ENCODE peak calls at places on chromosomes 13 and 19, in eight cellular contexts. I is K562, B is H1, X is SK-N-SH, Q is GM12878, G is HCT116, M is HepG2, K is endothelial cell of umbilical vein. T is an unnamed sample.

GRCh38 chr19:47631681-47632446 is 22.9 kb downstream of the BICRA start:
- DNase-seq in M (no peak), Q (no peak), I (no peak), G (no peak), B (no peak), K (no peak), X (no peak), T (no peak)

GRCh38 chr19:49057636-49058234 is at the start of gene CGB7:
- DNase-seq in Q (no peak), X (peak; percentile 87), I (peak; percentile 53), K (peak; percentile 54), B (no peak), G (no peak), M (peak; percentile 17), T (peak; percentile 91)

GRCh38 chr19:38433268-38433733 is at the start of gene RYR1:
- DNase-seq in M (no peak), K (no peak), Q (no peak), B (no peak), G (peak; percentile 37), X (peak; percentile 90), I (peak; percentile 94), T (peak; percentile 99)

GRCh38 chr13:43838909-43839308 is 40.6 kb downstream of the CCDC122 start:
- DNase-seq in I (peak; percentile 3), M (no peak), Q (no peak), X (no peak), B (no peak), K (no peak), G (no peak), T (no peak)

GRCh38 chr19:13909430-13909829 is 3.4 kb downstream of the CC2D1A start:
- DNase-seq in Q (no peak), I (no peak), K (no peak), X (no peak), G (no peak), M (no peak), B (no peak), T (no peak)

GRCh38 chr19:54523403-54523802 is 20.8 kb downstream of the LAIR2 start:
- DNase-seq in G (no peak), M (no peak), Q (peak; percentile 71), I (no peak), K (peak; percentile 79), B (no peak), X (no peak), T (no peak)

GRCh38 chr13:19836472-19836871 is 27.0 kb downstream of the ZMYM5 start:
- DNase-seq in I (no peak), G (no peak), X (no peak), Q (no peak), K (no peak), M (no peak), B (no peak), T (no peak)

GRCh38 chr13:75050419-75051066 is 431.4 kb downstream of the TBC1D4 start:
- DNase-seq in B (no peak), X (no peak), K (no peak), I (no peak), G (no peak), M (no peak), Q (no peak), T (no peak)

GRCh38 chr13:74250738-74251190 is 116.6 kb upstream of the KLF12 start:
- DNase-seq in M (no peak), X (peak; percentile 45), B (no peak), I (no peak), G (no peak), K (no peak), Q (no peak), T (no peak)

GRCh38 chr13:94115054-94115453 is 364.4 kb downstream of the DCT start:
- DNase-seq in G (no peak), Q (no peak), B (no peak), M (no peak), K (no peak), X (no peak), I (no peak), T (peak; percentile 19)

GRCh38 chr13:87129602-87130300 is 541.4 kb upstream of the SLITRK5 start:
- DNase-seq in Q (no peak), M (no peak), B (no peak), I (no peak), G (no peak), K (no peak), X (no peak), T (no peak)

GRCh38 chr13:21010621-21011020 is 50.8 kb downstream of the LATS2 start:
- DNase-seq in X (no peak), G (no peak), Q (no peak), M (peak; percentile 44), I (peak; percentile 38), B (no peak), K (no peak), T (peak; percentile 49)

GRCh38 chr13:40143559-40143958 is 488.1 kb downstream of the COG6 start:
- DNase-seq in I (no peak), M (no peak), B (no peak), K (no peak), X (no peak), G (no peak), Q (no peak), T (no peak)

GRCh38 chr13:105445793-105446192 is 1089.7 kb downstream of the EFNB2 start:
- DNase-seq in G (no peak), B (no peak), Q (no peak), I (no peak), K (no peak), M (no peak), X (no peak), T (no peak)

GRCh38 chr13:52862358-52863206 is 14.1 kb upstream of the PCDH8 start:
- DNase-seq in B (no peak), M (peak; percentile 5), X (peak; percentile 59), G (peak; percentile 24), Q (no peak), K (peak; percentile 15), I (peak; percentile 36), T (peak; percentile 77)

GRCh38 chr13:39374741-39375189 is 228.2 kb downstream of the LHFPL6 start:
- DNase-seq in Q (no peak), B (no peak), K (no peak), G (no peak), M (no peak), X (no peak), I (no peak), T (no peak)

GRCh38 chr19:35848486-35848885 is 3.8 kb downstream of the NPHS1 start:
- DNase-seq in Q (no peak), I (no peak), M (no peak), K (no peak), B (no peak), G (no peak), X (no peak), T (no peak)

GRCh38 chr13:27374650-27375049 is 49.8 kb upstream of the GTF3A start:
- DNase-seq in X (peak; percentile 75), M (peak; percentile 74), K (peak; percentile 73), I (peak; percentile 77), B (no peak), Q (no peak), G (peak; percentile 85), T (peak; percentile 89)

GRCh38 chr13:27372896-27373295 is 51.5 kb upstream of the GTF3A start:
- DNase-seq in M (peak; percentile 68), K (no peak), B (no peak), X (no peak), Q (no peak), I (no peak), G (no peak), T (peak; percentile 47)

GRCh38 chr13:27375686-27376326 is 48.6 kb upstream of the GTF3A start:
- DNase-seq in G (peak; percentile 70), X (peak; percentile 81), K (peak; percentile 42), B (no peak), I (peak; percentile 66), Q (no peak), M (peak; percentile 47), T (peak; percentile 93)

GRCh38 chr13:27371932-27372331 is 52.5 kb upstream of the GTF3A start:
- DNase-seq in I (no peak), B (no peak), Q (no peak), K (no peak), M (no peak), X (no peak), G (no peak), T (no peak)

DNA sequence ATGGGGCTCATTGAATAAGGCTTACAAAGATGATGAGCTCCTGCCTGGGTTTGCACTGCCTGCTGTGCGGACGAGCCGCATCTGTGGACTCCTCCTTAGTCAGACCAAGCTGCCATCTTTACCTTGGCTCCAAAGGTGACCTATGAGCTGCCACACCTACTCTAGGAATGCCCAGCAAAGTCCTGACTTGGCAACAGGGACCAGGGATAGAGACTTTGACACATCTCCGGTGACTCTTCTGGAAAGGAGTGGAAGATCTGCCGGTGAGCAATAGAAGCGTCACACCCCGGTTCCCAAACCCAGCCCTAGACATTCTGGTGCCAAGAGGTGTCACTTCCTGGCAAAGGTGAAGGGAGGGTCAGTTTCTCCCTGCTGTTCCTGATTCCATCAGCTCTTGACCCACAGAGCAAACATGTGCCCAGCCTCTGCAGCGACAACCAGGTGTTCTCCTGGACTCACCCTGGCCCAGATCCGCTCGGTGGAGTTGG is 50.2 kb upstream of the GTF3A start:
- DNase-seq in G (no peak), B (no peak), X (no peak), Q (no peak), M (no peak), I (no peak), K (no peak), T (no peak)
- H2AFZ ChIP-seq in G (peak overlapping the region; percentile 59), B (no peak overlapping the region), X (no peak overlapping the region), Q (no peak overlapping the region), M (no peak overlapping the region), I (no peak overlapping the region), K (no peak overlapping the region), T (no peak overlapping the region)

GRCh38 chr19:10416380-10417257 is 3.7 kb upstream of the PDE4A start:
- DNase-seq in I (peak; percentile 97), Q (peak; percentile 60), K (peak; percentile 73), B (peak; percentile 83), M (peak; percentile 83), G (peak; percentile 89), X (peak; percentile 99), T (peak; percentile 92)
- TF ChIP-seq POLR2AphosphoS5 in I (no peak), Q (no peak), K (no peak), B (no peak), M (no peak), G (no peak), X (no peak), T (peak; percentile 42)

GRCh38 chr19:16582486-16583261 is 10.5 kb upstream of the SLC35E1 start:
- DNase-seq in M (no peak), B (no peak), K (no peak), Q (no peak), X (peak; percentile 48), I (no peak), G (no peak), T (no peak)
- H2AFZ ChIP-seq in M (no peak overlapping the region), B (no peak overlapping the region), K (no peak overlapping the region), Q (no peak overlapping the region), X (no peak overlapping the region), I (no peak overlapping the region), G (no peak overlapping the region), T (no peak overlapping the region)

GRCh38 chr19:3467437-3468198 is 12.7 kb downstream of the SMIM24 start:
- DNase-seq in X (no peak), I (peak; percentile 54), M (no peak), K (no peak), B (no peak), G (no peak), Q (no peak), T (no peak)
- TF ChIP-seq POLR2AphosphoS5 in X (no peak), I (no peak), M (no peak), K (no peak), B (no peak), G (no peak), Q (no peak), T (no peak)

DNA sequence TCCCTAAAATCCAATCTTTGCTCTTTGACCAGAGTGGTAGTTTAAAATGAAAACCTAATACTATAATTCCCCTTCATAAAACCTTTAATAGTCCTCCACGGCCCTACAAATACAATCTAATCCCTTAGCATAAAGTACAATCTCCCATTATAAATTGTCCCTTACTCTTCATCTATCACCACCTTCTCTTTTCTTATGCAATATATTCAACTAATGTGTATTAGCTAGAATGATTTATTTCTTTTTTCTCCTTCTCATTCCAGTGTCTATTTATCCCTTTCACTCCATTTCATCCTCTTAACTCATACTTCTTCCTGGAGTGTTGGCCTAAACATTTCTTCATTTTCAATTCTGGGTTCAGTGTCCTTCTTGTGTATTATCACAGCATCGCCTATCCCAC is 872.1 kb upstream of the PCDH20 start:
- DNase-seq in B (no peak), M (no peak), G (no peak), K (no peak), I (no peak), X (no peak), Q (no peak), T (no peak)
- H2AFZ ChIP-seq in B (no peak overlapping the region), M (no peak overlapping the region), G (no peak overlapping the region), K (no peak overlapping the region), I (no peak overlapping the region), X (no peak overlapping the region), Q (no peak overlapping the region), T (no peak overlapping the region)

T was measured in GM23338.